ENCODE peak calls at places on chromosomes 3 and 15, in nine cellular contexts. G is HFF-Myc, H is transverse colon, K is astrocyte of the spinal cord, Y is fibroblast of lung, W is WERI-Rb-1, V is AG09309, S is spleen, E is heart left ventricle. X is an unnamed sample.

GRCh38 chr15:70505411-70505919 is 257.9 kb downstream of the UACA start:
- DNase-seq in E (no peak), K (peak), W (no peak), Y (peak), S (peak), H (no peak), V (peak), G (no peak), X (no peak)

GRCh38 chr3:125052671-125053303 is 3.0 kb downstream of the HEG1 start:
- DNase-seq in G (no peak), H (no peak), E (no peak), K (peak), Y (peak), S (peak), V (peak), W (no peak), X (peak)

GRCh38 chr3:104612218-104612617 is 754.5 kb upstream of the ALCAM start:
- DNase-seq in G (no peak), S (no peak), E (no peak), K (no peak), V (no peak), W (no peak), Y (no peak), H (no peak), X (no peak)

GRCh38 chr15:26632500-26632899 is 140.4 kb downstream of the GABRB3 start:
- DNase-seq in H (no peak), K (no peak), W (no peak), G (no peak), E (no peak), S (no peak), V (no peak), Y (no peak), X (no peak)

GRCh38 chr15:51263726-51264125 is 74.7 kb downstream of the CYP19A1 start:
- DNase-seq in E (no peak), W (no peak), G (no peak), K (no peak), Y (no peak), V (no peak), S (no peak), H (no peak), X (no peak)

GRCh38 chr15:91649922-91650321 is 203.6 kb upstream of the SLCO3A1 start:
- DNase-seq in S (no peak), V (no peak), Y (no peak), K (no peak), E (no peak), G (no peak), W (no peak), H (peak), X (no peak)

GRCh38 chr3:112822116-112823055 is 24.3 kb downstream of the CD200R1L start:
- DNase-seq in E (no peak), S (no peak), K (no peak), V (no peak), W (no peak), G (no peak), Y (peak), H (no peak), X (no peak)

GRCh38 chr3:81816473-81817260 is 55.2 kb upstream of the GBE1 start:
- DNase-seq in E (no peak), Y (peak), V (no peak), H (no peak), K (peak), G (peak), W (no peak), S (no peak), X (no peak)

GRCh38 chr3:87228316-87228715 is 1.2 kb downstream of the CHMP2B start:
- DNase-seq in K (peak), H (no peak), Y (peak), E (no peak), W (no peak), S (no peak), V (no peak), G (no peak), X (no peak)

GRCh38 chr15:58472821-58473581 is 41.2 kb downstream of the LIPC start:
- DNase-seq in K (peak), S (no peak), Y (peak), G (no peak), H (no peak), E (no peak), V (no peak), W (no peak), X (no peak)

GRCh38 chr3:26087751-26088150 is 297.9 kb downstream of the OXSM start:
- DNase-seq in W (no peak), E (no peak), Y (no peak), S (peak), V (no peak), H (no peak), K (no peak), G (no peak), X (no peak)

GRCh38 chr3:58184982-58185360 is 25.8 kb downstream of the DNASE1L3 start:
- DNase-seq in E (no peak), W (no peak), H (no peak), K (no peak), Y (no peak), S (peak), V (no peak), G (no peak), X (no peak)

GRCh38 chr15:77807115-77807514 is 174.4 kb upstream of the LINGO1 start:
- DNase-seq in Y (no peak), K (no peak), V (no peak), S (no peak), G (no peak), W (no peak), H (no peak), E (no peak), X (no peak)

GRCh38 chr3:129313983-129314756 is 35.5 kb downstream of the HMCES start:
- DNase-seq in E (no peak), K (peak), S (no peak), Y (peak), H (peak), V (peak), G (no peak), W (peak), X (no peak)

GRCh38 chr3:197456271-197457091 is 99.3 kb downstream of the BDH1 start:
- DNase-seq in V (peak), K (peak), S (peak), E (peak), H (peak), G (peak), Y (peak), W (no peak), X (no peak)

GRCh38 chr3:76841750-76842149 is 198.1 kb upstream of the ROBO2 start:
- DNase-seq in H (no peak), K (no peak), E (no peak), S (no peak), G (no peak), W (no peak), Y (no peak), V (no peak), X (no peak)

GRCh38 chr3:134867277-134867676 is 72.2 kb downstream of the EPHB1 start:
- DNase-seq in W (no peak), H (no peak), G (no peak), K (no peak), S (peak), Y (no peak), V (no peak), E (no peak), X (no peak)

GRCh38 chr15:96316953-96317629 is 13.4 kb upstream of the NR2F2 start:
- DNase-seq in V (no peak), E (no peak), G (no peak), Y (peak), K (no peak), S (no peak), H (no peak), W (no peak), X (no peak)

GRCh38 chr3:125123906-125124305 is 68.1 kb upstream of the HEG1 start:
- DNase-seq in G (no peak), H (no peak), V (no peak), Y (peak), W (no peak), S (no peak), E (no peak), K (peak), X (no peak)

GRCh38 chr3:151319613-151320012 is 3.0 kb upstream of the GPR87 start:
- DNase-seq in V (no peak), W (no peak), E (no peak), S (no peak), Y (peak), G (no peak), K (no peak), H (no peak), X (no peak)

GRCh38 chr15:66901336-66902100 is 163.9 kb upstream of the SMAD3 start:
- DNase-seq in K (peak), Y (peak), W (no peak), V (no peak), S (no peak), G (no peak), E (peak), H (no peak), X (no peak)

GRCh38 chr3:14915636-14916222 is 31.7 kb upstream of the NR2C2 start:
- DNase-seq in S (no peak), Y (no peak), H (no peak), G (no peak), K (no peak), V (no peak), W (no peak), E (no peak), X (no peak)

GRCh38 chr3:158918008-158918407 is 116.2 kb downstream of the MFSD1 start:
- DNase-seq in K (peak), W (peak), S (no peak), E (no peak), Y (peak), G (peak), H (peak), V (peak), X (peak)

GRCh38 chr15:38088971-38089370 is 154.5 kb downstream of the TMCO5A start:
- DNase-seq in W (no peak), K (peak), V (no peak), S (no peak), G (no peak), Y (peak), E (no peak), H (no peak), X (peak)

GRCh38 chr3:87436781-87437543 is 160.6 kb upstream of the POU1F1 start:
- DNase-seq in S (no peak), E (no peak), W (no peak), K (peak), G (no peak), V (peak), H (no peak), Y (peak), X (peak)

GRCh38 chr3:2851835-2852234 is 258.3 kb downstream of the IL5RA start:
- DNase-seq in G (no peak), W (no peak), H (peak), E (no peak), K (no peak), V (no peak), Y (no peak), S (no peak), X (no peak)

GRCh38 chr3:181533811-181534210 is 177.9 kb upstream of the SOX2 start:
- DNase-seq in K (no peak), E (no peak), H (no peak), V (no peak), G (no peak), S (no peak), Y (no peak), W (no peak), X (no peak)

GRCh38 chr3:181530584-181530983 is 181.1 kb upstream of the SOX2 start:
- DNase-seq in V (no peak), Y (no peak), G (no peak), H (no peak), K (no peak), S (no peak), E (no peak), W (no peak), X (no peak)

DNA sequence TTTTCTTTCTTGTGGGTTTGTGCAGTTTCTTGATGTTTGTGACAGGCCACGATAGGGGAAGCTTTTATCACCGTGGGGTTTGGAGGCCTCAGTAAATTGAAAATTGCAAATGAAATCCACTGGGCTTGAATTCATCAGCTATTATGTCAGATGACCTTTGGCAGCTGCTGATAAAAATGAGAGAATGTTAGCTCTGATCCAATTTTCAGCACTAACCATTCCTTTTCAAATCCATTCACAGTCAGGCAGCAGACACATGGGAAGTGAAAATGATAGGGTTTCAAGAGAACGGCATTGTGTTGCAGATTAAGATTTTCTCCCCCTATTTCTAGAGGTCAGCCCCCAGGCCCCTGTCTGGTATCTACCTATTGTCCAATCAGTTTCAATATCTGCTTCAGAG is 176.8 kb upstream of the SOX2 start:
- DNase-seq in W (no peak), Y (peak), S (no peak), H (no peak), G (no peak), V (no peak), E (no peak), K (no peak), X (no peak)
- H3K4me3 ChIP-seq in W (no peak), Y (no peak), S (no peak), H (no peak), G (no peak), V (no peak), E (no peak), K (no peak), X (no peak)

GRCh38 chr3:65291448-65292091 is 603.8 kb upstream of the ADAMTS9 start:
- DNase-seq in W (no peak), K (no peak), Y (no peak), S (no peak), E (no peak), V (no peak), G (no peak), H (no peak), X (no peak)
- H3K4me3 ChIP-seq in W (no peak), K (no peak), Y (no peak), S (no peak), E (no peak), V (no peak), G (no peak), H (no peak), X (no peak)

GRCh38 chr15:25172691-25173090 is 217.9 kb downstream of the SNRPN start:
- DNase-seq in H (no peak), G (no peak), K (no peak), E (no peak), V (no peak), Y (no peak), S (peak), W (no peak), X (no peak)

GRCh38 chr15:25175033-25175788 is 220.4 kb downstream of the SNRPN start:
- DNase-seq in K (no peak), W (no peak), S (peak), H (no peak), V (no peak), E (peak), G (no peak), Y (no peak), X (no peak)

GRCh38 chr15:25171111-25171811 is 216.5 kb downstream of the SNRPN start:
- DNase-seq in H (no peak), V (no peak), Y (no peak), S (peak), K (no peak), E (peak), G (no peak), W (peak), X (no peak)

GRCh38 chr15:25171856-25172687 is 217.3 kb downstream of the SNRPN start:
- DNase-seq in E (peak), K (no peak), Y (no peak), S (peak), W (peak), G (no peak), H (no peak), V (no peak), X (no peak)

DNA sequence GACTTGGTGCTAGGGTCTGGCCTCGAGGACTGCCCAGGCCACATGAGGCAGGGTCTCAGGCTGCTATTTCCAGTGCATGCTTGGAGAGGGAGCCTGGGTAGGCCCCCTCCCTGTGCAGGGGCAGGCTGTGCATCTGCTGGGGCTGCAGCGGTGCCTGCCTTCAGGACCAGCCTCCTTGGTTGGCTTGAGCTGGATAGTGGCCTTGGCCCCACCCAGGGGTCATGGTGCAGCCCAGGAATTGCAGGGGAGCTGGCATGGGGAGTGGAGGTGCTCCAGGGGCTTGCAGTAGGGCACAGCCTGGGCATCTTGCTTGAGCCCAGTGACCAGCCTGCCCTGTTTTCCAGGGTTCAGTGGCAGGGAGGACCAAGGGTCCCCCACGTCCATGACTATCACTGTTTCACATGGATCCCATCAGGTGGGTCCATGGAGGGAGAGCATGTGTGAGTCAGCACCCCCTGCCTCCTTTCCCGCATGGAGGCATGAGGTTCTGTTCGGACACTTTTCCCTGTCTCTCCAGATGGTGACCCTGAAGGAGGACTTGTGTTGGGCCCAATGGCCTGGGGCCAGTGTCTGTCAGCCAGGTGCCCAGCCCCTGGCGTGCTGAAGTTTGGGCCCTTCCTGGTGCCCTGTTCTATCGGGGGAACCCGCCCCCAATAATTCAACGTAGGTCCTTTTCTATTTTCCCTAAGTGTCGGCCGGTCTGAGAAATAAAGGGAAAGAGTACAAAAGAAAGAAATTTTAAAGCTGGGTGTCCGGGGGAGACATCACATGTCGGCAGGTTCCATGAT is 218.6 kb downstream of the SNRPN start:
- DNase-seq in W (no peak), G (no peak), V (no peak), Y (no peak), H (no peak), S (peak), K (no peak), E (no peak), X (no peak)
- H3K4me3 ChIP-seq in W (no peak), G (no peak), V (no peak), Y (no peak), H (no peak), S (no peak), K (no peak), E (no peak), X (no peak)

GRCh38 chr3:12753275-12754028 is 5.6 kb downstream of the TMEM40 start:
- DNase-seq in S (no peak), E (no peak), K (no peak), G (no peak), V (no peak), H (no peak), Y (no peak), W (no peak), X (no peak)
- H3K4me3 ChIP-seq in S (no peak), E (no peak), K (no peak), G (no peak), V (no peak), H (no peak), Y (no peak), W (no peak), X (no peak)

GRCh38 chr3:71979155-71979554 is 194.2 kb upstream of the PROK2 start:
- DNase-seq in E (no peak), V (no peak), K (no peak), H (no peak), Y (no peak), G (no peak), S (no peak), W (no peak), X (no peak)
- H3K4me3 ChIP-seq in E (no peak), V (no peak), K (no peak), H (no peak), Y (no peak), G (no peak), S (no peak), W (no peak), X (no peak)

GRCh38 chr15:73050561-73051297 is 1.5 kb upstream of the NEO1 start:
- DNase-seq in G (no peak), S (no peak), E (no peak), H (no peak), Y (no peak), W (no peak), K (peak), V (no peak), X (no peak)
- H3K4me3 ChIP-seq in G (peak), S (peak), E (peak), H (peak), Y (peak), W (peak), K (peak), V (no peak), X (peak)